ENCODE peak calls at places on chromosomes 6 and 20, in eight cellular contexts. One of them, this sample, is unnamed.

GRCh38 chr20:43844778-43845614 is 69.7 kb upstream of the TOX2 start:
- DNase-seq in fibroblast of the aortic adventitia: peak; percentile 98
- DNase-seq in AG10803: peak; percentile 96
- DNase-seq in keratinocyte: peak; percentile 13
- DNase-seq in endothelial cell: no peak
- DNase-seq in psoas muscle: peak; percentile 23
- DNase-seq in astrocyte: peak; percentile 94
- DNase-seq in GM20000: no peak
- DNase-seq in this sample: no peak

GRCh38 chr6:107679457-107679856 is 144.7 kb downstream of the SCML4 start:
- DNase-seq in AG10803: peak; percentile 52
- DNase-seq in keratinocyte: no peak
- DNase-seq in astrocyte: peak; percentile 34
- DNase-seq in GM20000: no peak
- DNase-seq in endothelial cell: no peak
- DNase-seq in psoas muscle: no peak
- DNase-seq in fibroblast of the aortic adventitia: peak; percentile 69
- DNase-seq in this sample: no peak

GRCh38 chr20:35588397-35588796 is 27.2 kb upstream of the SPAG4 start:
- DNase-seq in keratinocyte: no peak
- DNase-seq in astrocyte: no peak
- DNase-seq in psoas muscle: no peak
- DNase-seq in AG10803: no peak
- DNase-seq in endothelial cell: no peak
- DNase-seq in GM20000: no peak
- DNase-seq in fibroblast of the aortic adventitia: no peak
- DNase-seq in this sample: no peak

GRCh38 chr6:151108548-151108947 is 131.2 kb upstream of the AKAP12 start:
- DNase-seq in AG10803: peak; percentile 4
- DNase-seq in psoas muscle: no peak
- DNase-seq in endothelial cell: no peak
- DNase-seq in keratinocyte: no peak
- DNase-seq in astrocyte: no peak
- DNase-seq in GM20000: no peak
- DNase-seq in fibroblast of the aortic adventitia: no peak
- DNase-seq in this sample: no peak

GRCh38 chr6:121216928-121217327 is 117.4 kb downstream of the TBC1D32 start:
- DNase-seq in keratinocyte: no peak
- DNase-seq in astrocyte: peak; percentile 39
- DNase-seq in endothelial cell: no peak
- DNase-seq in AG10803: peak; percentile 69
- DNase-seq in psoas muscle: no peak
- DNase-seq in fibroblast of the aortic adventitia: no peak
- DNase-seq in GM20000: no peak
- DNase-seq in this sample: no peak

GRCh38 chr20:60050193-60050960 is 92.2 kb downstream of the CDH26 start:
- DNase-seq in astrocyte: no peak
- DNase-seq in fibroblast of the aortic adventitia: no peak
- DNase-seq in GM20000: no peak
- DNase-seq in keratinocyte: peak; percentile 40
- DNase-seq in endothelial cell: no peak
- DNase-seq in psoas muscle: no peak
- DNase-seq in AG10803: no peak
- DNase-seq in this sample: no peak

GRCh38 chr6:144415014-144415413 is 129.9 kb downstream of the UTRN start:
- DNase-seq in astrocyte: peak; percentile 84
- DNase-seq in GM20000: no peak
- DNase-seq in keratinocyte: no peak
- DNase-seq in endothelial cell: no peak
- DNase-seq in fibroblast of the aortic adventitia: peak; percentile 68
- DNase-seq in psoas muscle: no peak
- DNase-seq in AG10803: peak; percentile 59
- DNase-seq in this sample: no peak

GRCh38 chr6:35643162-35643535 is 45.6 kb downstream of the FKBP5 start:
- DNase-seq in endothelial cell: no peak
- DNase-seq in keratinocyte: no peak
- DNase-seq in psoas muscle: no peak
- DNase-seq in GM20000: no peak
- DNase-seq in astrocyte: no peak
- DNase-seq in AG10803: no peak
- DNase-seq in fibroblast of the aortic adventitia: no peak
- DNase-seq in this sample: no peak

GRCh38 chr6:101912266-101912665 is 518.8 kb downstream of the GRIK2 start:
- DNase-seq in psoas muscle: no peak
- DNase-seq in astrocyte: no peak
- DNase-seq in fibroblast of the aortic adventitia: no peak
- DNase-seq in keratinocyte: no peak
- DNase-seq in GM20000: no peak
- DNase-seq in endothelial cell: no peak
- DNase-seq in AG10803: no peak
- DNase-seq in this sample: no peak

GRCh38 chr20:23243791-23244190 is 106.8 kb upstream of the NXT1 start:
- DNase-seq in keratinocyte: no peak
- DNase-seq in fibroblast of the aortic adventitia: no peak
- DNase-seq in AG10803: no peak
- DNase-seq in astrocyte: no peak
- DNase-seq in GM20000: no peak
- DNase-seq in psoas muscle: no peak
- DNase-seq in endothelial cell: no peak
- DNase-seq in this sample: no peak

DNA sequence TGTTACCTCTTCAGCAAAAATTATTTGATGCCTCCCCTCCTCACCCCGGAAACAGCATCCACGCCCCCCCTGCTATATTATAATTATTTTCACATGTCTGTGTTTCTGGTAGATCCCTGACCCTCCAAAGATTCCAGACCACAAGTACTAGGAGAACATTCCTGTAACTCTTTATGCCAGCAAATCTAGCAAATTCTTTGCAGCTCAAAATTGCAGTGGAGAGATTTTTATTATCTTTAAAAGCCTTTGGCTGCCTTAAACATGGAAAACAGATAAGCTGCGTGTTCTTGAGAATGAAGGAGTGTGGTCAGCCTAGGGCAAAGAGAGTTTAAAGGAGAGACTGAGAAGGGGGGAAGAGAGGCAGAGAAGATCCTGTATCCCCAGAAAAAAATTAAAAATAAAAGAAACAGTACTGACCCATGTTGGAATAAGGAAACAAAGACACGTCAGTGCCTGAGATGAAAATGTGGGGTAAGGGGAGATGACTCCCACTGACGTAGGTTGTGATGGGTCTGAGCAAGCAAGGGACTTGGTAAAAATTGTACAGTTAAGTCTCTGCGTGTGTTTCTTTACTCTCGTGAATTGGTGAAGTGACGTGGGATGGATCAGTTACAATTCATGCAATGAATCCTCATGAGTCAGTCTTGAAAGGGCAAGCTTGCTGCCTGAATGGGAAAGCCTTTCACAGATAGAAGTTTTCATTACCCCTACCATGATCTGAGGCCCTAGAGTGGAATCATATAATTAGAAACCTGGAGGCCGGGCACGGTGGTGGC is 8.3 kb downstream of the ID4 start:
- DNase-seq in psoas muscle: no peak
- DNase-seq in astrocyte: peak; percentile 41
- DNase-seq in GM20000: no peak
- DNase-seq in AG10803: peak; percentile 30
- DNase-seq in endothelial cell: no peak
- DNase-seq in keratinocyte: no peak
- DNase-seq in fibroblast of the aortic adventitia: peak; percentile 57
- DNase-seq in this sample: no peak
- TF ChIP-seq CTCF in psoas muscle: no peak
- TF ChIP-seq CTCF in astrocyte: no peak
- TF ChIP-seq CTCF in GM20000: no peak
- TF ChIP-seq CTCF in AG10803: no peak
- TF ChIP-seq CTCF in endothelial cell: no peak
- TF ChIP-seq CTCF in keratinocyte: no peak
- TF ChIP-seq CTCF in fibroblast of the aortic adventitia: no peak
- TF ChIP-seq CTCF in this sample: no peak

GRCh38 chr6:63882208-63882607 is 246.6 kb downstream of the PHF3 start:
- DNase-seq in AG10803: no peak
- DNase-seq in psoas muscle: no peak
- DNase-seq in endothelial cell: no peak
- DNase-seq in fibroblast of the aortic adventitia: no peak
- DNase-seq in keratinocyte: no peak
- DNase-seq in GM20000: no peak
- DNase-seq in astrocyte: no peak
- DNase-seq in this sample: no peak
- TF ChIP-seq CTCF in AG10803: peak; percentile 23
- TF ChIP-seq CTCF in psoas muscle: peak; percentile 3
- TF ChIP-seq CTCF in endothelial cell: peak; percentile 24
- TF ChIP-seq CTCF in fibroblast of the aortic adventitia: peak; percentile 50
- TF ChIP-seq CTCF in keratinocyte: peak; percentile 44
- TF ChIP-seq CTCF in GM20000: no peak
- TF ChIP-seq CTCF in astrocyte: no peak
- TF ChIP-seq CTCF in this sample: no peak

GRCh38 chr6:26216886-26217713 is 129.9 kb downstream of the HFE start:
- DNase-seq in astrocyte: peak; percentile 84
- DNase-seq in endothelial cell: peak; percentile 85
- DNase-seq in GM20000: no peak
- DNase-seq in fibroblast of the aortic adventitia: peak; percentile 88
- DNase-seq in keratinocyte: no peak
- DNase-seq in psoas muscle: peak; percentile 75
- DNase-seq in AG10803: peak; percentile 87
- DNase-seq in this sample: no peak
- TF ChIP-seq CTCF in astrocyte: peak; percentile 18
- TF ChIP-seq CTCF in endothelial cell: peak; percentile 56
- TF ChIP-seq CTCF in GM20000: no peak
- TF ChIP-seq CTCF in fibroblast of the aortic adventitia: peak; percentile 58
- TF ChIP-seq CTCF in keratinocyte: peak; percentile 40
- TF ChIP-seq CTCF in psoas muscle: peak; percentile 34
- TF ChIP-seq CTCF in AG10803: peak; percentile 54
- TF ChIP-seq CTCF in this sample: no peak

DNA sequence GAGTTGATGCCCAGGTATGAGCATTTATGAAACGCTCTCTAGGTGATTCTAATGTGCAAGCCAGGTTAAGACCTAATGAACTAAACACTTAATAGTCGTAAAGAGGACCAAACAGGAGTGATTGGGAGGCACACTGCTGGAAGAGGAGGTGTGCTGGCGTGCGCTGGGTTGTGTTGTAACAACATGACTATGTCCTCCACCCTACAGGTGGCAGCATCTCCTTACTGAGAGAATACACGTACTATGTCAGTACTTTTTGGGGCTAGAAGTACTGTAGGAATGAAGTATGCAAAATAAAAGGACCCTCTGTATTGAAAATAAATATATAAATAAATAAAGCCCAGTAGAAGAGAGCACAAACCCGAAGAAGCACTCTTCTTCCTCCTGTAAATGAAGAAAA is 11.9 kb downstream of the C6orf89 start:
- DNase-seq in psoas muscle: no peak
- DNase-seq in GM20000: no peak
- DNase-seq in AG10803: no peak
- DNase-seq in endothelial cell: peak; percentile 42
- DNase-seq in fibroblast of the aortic adventitia: peak; percentile 34
- DNase-seq in keratinocyte: no peak
- DNase-seq in astrocyte: no peak
- DNase-seq in this sample: no peak
- TF ChIP-seq CTCF in psoas muscle: no peak
- TF ChIP-seq CTCF in GM20000: no peak
- TF ChIP-seq CTCF in AG10803: peak; percentile 32
- TF ChIP-seq CTCF in endothelial cell: peak; percentile 21
- TF ChIP-seq CTCF in fibroblast of the aortic adventitia: peak; percentile 18
- TF ChIP-seq CTCF in keratinocyte: no peak
- TF ChIP-seq CTCF in astrocyte: peak; percentile 15
- TF ChIP-seq CTCF in this sample: no peak

GRCh38 chr20:48544402-48545333 is 283.1 kb downstream of the PREX1 start:
- DNase-seq in fibroblast of the aortic adventitia: no peak
- DNase-seq in endothelial cell: no peak
- DNase-seq in keratinocyte: no peak
- DNase-seq in astrocyte: no peak
- DNase-seq in AG10803: no peak
- DNase-seq in GM20000: no peak
- DNase-seq in psoas muscle: no peak
- DNase-seq in this sample: no peak
- TF ChIP-seq CTCF in fibroblast of the aortic adventitia: no peak
- TF ChIP-seq CTCF in endothelial cell: no peak
- TF ChIP-seq CTCF in keratinocyte: no peak
- TF ChIP-seq CTCF in astrocyte: no peak
- TF ChIP-seq CTCF in AG10803: no peak
- TF ChIP-seq CTCF in GM20000: no peak
- TF ChIP-seq CTCF in psoas muscle: no peak
- TF ChIP-seq CTCF in this sample: no peak

GRCh38 chr20:8756410-8756809 is 312.5 kb upstream of the PLCB4 start:
- DNase-seq in endothelial cell: no peak
- DNase-seq in keratinocyte: no peak
- DNase-seq in GM20000: no peak
- DNase-seq in AG10803: peak; percentile 84
- DNase-seq in fibroblast of the aortic adventitia: peak; percentile 66
- DNase-seq in astrocyte: peak; percentile 92
- DNase-seq in psoas muscle: peak; percentile 28
- DNase-seq in this sample: no peak

GRCh38 chr20:8755340-8756118 is 313.4 kb upstream of the PLCB4 start:
- DNase-seq in astrocyte: no peak
- DNase-seq in fibroblast of the aortic adventitia: no peak
- DNase-seq in keratinocyte: no peak
- DNase-seq in psoas muscle: no peak
- DNase-seq in GM20000: no peak
- DNase-seq in AG10803: no peak
- DNase-seq in endothelial cell: no peak
- DNase-seq in this sample: no peak

DNA sequence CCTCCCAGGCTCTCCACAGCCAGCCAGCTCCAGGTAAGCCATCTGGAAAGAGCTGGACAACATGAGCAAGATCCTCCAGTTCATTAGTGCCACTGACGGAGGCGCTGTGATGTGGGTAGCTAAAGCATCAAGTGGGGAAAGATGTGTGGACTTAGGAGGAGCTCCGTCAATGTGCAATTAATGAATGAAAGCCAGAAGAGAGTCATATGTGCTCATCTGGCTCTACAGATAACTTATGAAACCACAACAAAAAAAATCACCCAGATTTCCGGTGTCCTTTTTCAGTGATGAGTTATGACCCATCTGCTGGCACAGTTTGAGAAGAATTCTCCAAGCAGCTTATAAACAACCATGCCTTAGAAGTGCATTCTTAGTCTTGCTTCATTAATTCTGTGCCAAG is 311.7 kb upstream of the PLCB4 start:
- DNase-seq in psoas muscle: no peak
- DNase-seq in fibroblast of the aortic adventitia: peak; percentile 76
- DNase-seq in endothelial cell: no peak
- DNase-seq in AG10803: peak; percentile 95
- DNase-seq in GM20000: no peak
- DNase-seq in astrocyte: peak; percentile 80
- DNase-seq in keratinocyte: no peak
- DNase-seq in this sample: no peak
- TF ChIP-seq CTCF in psoas muscle: no peak
- TF ChIP-seq CTCF in fibroblast of the aortic adventitia: no peak
- TF ChIP-seq CTCF in endothelial cell: no peak
- TF ChIP-seq CTCF in AG10803: peak; percentile 37
- TF ChIP-seq CTCF in GM20000: no peak
- TF ChIP-seq CTCF in astrocyte: no peak
- TF ChIP-seq CTCF in keratinocyte: no peak
- TF ChIP-seq CTCF in this sample: no peak